ENCODE peak calls at places on chromosomes 1 and 21, in eight cellular contexts. M is cardiac muscle cell; Z is psoas muscle; P is heart left ventricle; N is breast epithelium; B is ovary; H is H7; U is CD8-positive, alpha-beta T cell. A is an unnamed sample.

GRCh38 chr1:235822685-235823084 is 44.0 kb downstream of the LYST start:
- DNase-seq in N (no peak), H (no peak), M (no peak), Z (no peak), P (no peak), U (no peak), B (no peak), A (no peak)

GRCh38 chr1:66210653-66211052 is 323.3 kb upstream of the SGIP1 start:
- DNase-seq in P (no peak), Z (no peak), H (no peak), M (no peak), U (no peak), N (no peak), B (no peak), A (no peak)

GRCh38 chr1:215631489-215631888 is 64.4 kb downstream of the KCTD3 start:
- DNase-seq in H (peak; percentile 36), U (no peak), M (no peak), P (peak; percentile 33), B (no peak), N (peak; percentile 63), Z (no peak), A (no peak)

GRCh38 chr1:196115641-196116040 is 492.6 kb downstream of the KCNT2 start:
- DNase-seq in U (no peak), B (no peak), M (peak; percentile 40), H (no peak), Z (peak; percentile 29), N (no peak), P (peak; percentile 93), A (peak; percentile 78)

GRCh38 chr1:152035406-152036315 is 1.1 kb downstream of the S100A11 start:
- DNase-seq in N (no peak), U (peak; percentile 35), Z (no peak), M (no peak), H (peak; percentile 49), P (no peak), B (no peak), A (no peak)

GRCh38 chr1:88741413-88741812 is 57.3 kb downstream of the PKN2 start:
- DNase-seq in Z (no peak), B (no peak), M (no peak), P (no peak), H (no peak), U (no peak), N (no peak), A (no peak)

GRCh38 chr1:44817307-44817706 is 9.0 kb downstream of the BTBD19 start:
- DNase-seq in U (no peak), H (no peak), Z (no peak), M (no peak), N (no peak), B (no peak), P (no peak), A (no peak)

GRCh38 chr1:48236716-48237470 is 14.4 kb downstream of the SLC5A9 start:
- DNase-seq in B (no peak), Z (no peak), M (peak; percentile 35), P (no peak), N (no peak), H (peak; percentile 67), U (no peak), A (no peak)

GRCh38 chr1:16236091-16236494 is 890 bp downstream of the CPLANE2 start:
- DNase-seq in B (no peak), Z (no peak), P (peak; percentile 41), M (no peak), N (no peak), U (peak; percentile 48), H (peak; percentile 79), A (no peak)

GRCh38 chr1:214454619-214455396 is 96.6 kb downstream of the PTPN14 start:
- DNase-seq in Z (no peak), M (no peak), N (no peak), H (no peak), P (no peak), B (no peak), U (no peak), A (no peak)

GRCh38 chr1:161989108-161989507 is 34.6 kb downstream of the OLFML2B start:
- DNase-seq in Z (no peak), P (no peak), B (no peak), H (no peak), M (no peak), N (no peak), U (no peak), A (no peak)

GRCh38 chr1:25566730-25567341 is 23.4 kb downstream of the LDLRAP1 start:
- DNase-seq in P (peak; percentile 86), H (peak; percentile 83), U (peak; percentile 75), B (no peak), M (peak; percentile 39), Z (peak; percentile 84), N (peak; percentile 75), A (no peak)

GRCh38 chr21:15616864-15617574 is 112.8 kb upstream of the USP25 start:
- DNase-seq in H (no peak), U (no peak), M (no peak), Z (no peak), B (no peak), N (no peak), P (no peak), A (no peak)

GRCh38 chr1:11099310-11100148 is at the start of gene EXOSC10:
- DNase-seq in H (peak; percentile 98), M (peak; percentile 94), Z (peak; percentile 94), U (peak; percentile 97), P (peak; percentile 96), N (peak; percentile 92), B (peak; percentile 95), A (peak; percentile 89)

GRCh38 chr1:11101347-11101746 is 1.7 kb upstream of the EXOSC10 start:
- DNase-seq in B (no peak), N (no peak), Z (no peak), M (no peak), P (no peak), U (no peak), H (no peak), A (no peak)

GRCh38 chr1:11105586-11105985 is 5.9 kb upstream of the EXOSC10 start:
- DNase-seq in Z (no peak), P (no peak), U (no peak), M (no peak), H (no peak), B (no peak), N (no peak), A (no peak)

GRCh38 chr1:11098931-11099309 is 749 bp downstream of the EXOSC10 start:
- DNase-seq in P (no peak), B (no peak), N (no peak), Z (no peak), H (no peak), U (no peak), M (no peak), A (no peak)

GRCh38 chr1:11100149-11100493 is 452 bp upstream of the EXOSC10 start:
- DNase-seq in Z (no peak), U (no peak), M (no peak), N (no peak), P (no peak), H (no peak), B (no peak), A (no peak)
- H3K4me3 ChIP-seq in Z (peak overlapping the region; percentile 99), U (peak overlapping the region; percentile 86), M (peak overlapping the region; percentile 98), N (peak overlapping the region; percentile 85), P (peak overlapping the region; percentile 87), H (peak overlapping the region; percentile 99), B (peak overlapping the region; percentile 87), A (peak overlapping the region; percentile 82)

GRCh38 chr1:201646623-201647022 is 107.7 kb downstream of the NAV1 start:
- DNase-seq in H (no peak), U (no peak), B (no peak), N (no peak), M (no peak), Z (no peak), P (no peak), A (no peak)

GRCh38 chr1:201647094-201647493 is 108.2 kb downstream of the NAV1 start:
- DNase-seq in M (peak; percentile 28), P (no peak), H (no peak), U (no peak), B (no peak), Z (no peak), N (no peak), A (no peak)

GRCh38 chr1:201648911-201649775 is 110.2 kb downstream of the NAV1 start:
- DNase-seq in Z (peak; percentile 26), P (peak; percentile 50), N (no peak), B (peak; percentile 51), U (no peak), M (peak; percentile 40), H (peak; percentile 91), A (no peak)

GRCh38 chr1:201647722-201648065 is 108.8 kb downstream of the NAV1 start:
- DNase-seq in N (no peak), H (no peak), U (no peak), M (peak; percentile 22), P (no peak), B (no peak), Z (no peak), A (no peak)

GRCh38 chr1:201648066-201648910 is 109.4 kb downstream of the NAV1 start:
- DNase-seq in B (peak; percentile 66), N (no peak), H (peak; percentile 92), P (peak; percentile 77), Z (peak; percentile 57), M (peak; percentile 82), U (no peak), A (no peak)
- H3K4me3 ChIP-seq in B (peak overlapping the region; percentile 56), N (peak overlapping the region; percentile 53), H (peak overlapping the region; percentile 72), P (peak overlapping the region; percentile 56), Z (peak overlapping the region; percentile 59), M (peak overlapping the region; percentile 66), U (no peak overlapping the region), A (peak overlapping the region; percentile 69)

DNA sequence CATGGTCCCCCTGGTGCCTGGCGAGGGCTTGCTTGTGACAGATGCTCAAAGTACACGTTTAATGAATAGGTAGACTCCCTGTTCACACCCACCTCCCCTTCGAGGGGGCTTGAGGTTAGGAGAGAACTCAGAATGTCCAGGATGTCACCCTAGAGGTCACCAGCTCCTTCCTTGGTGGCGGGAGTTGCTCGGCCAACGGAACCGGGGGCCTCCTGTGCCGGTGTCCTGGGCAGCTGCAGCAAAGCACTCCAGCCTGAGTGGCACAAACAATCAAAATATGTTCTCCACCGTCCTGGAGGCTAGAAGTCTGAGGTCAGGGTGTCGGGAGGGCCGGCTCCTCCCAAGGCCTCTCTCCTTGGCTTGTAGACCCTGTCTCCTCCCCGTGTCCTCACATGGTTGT is 71.0 kb downstream of the AJAP1 start:
- DNase-seq in M (no peak), B (no peak), H (no peak), N (no peak), Z (no peak), P (no peak), U (no peak), A (no peak)
- H3K4me3 ChIP-seq in M (no peak overlapping the region), B (no peak overlapping the region), H (no peak overlapping the region), N (no peak overlapping the region), Z (no peak overlapping the region), P (no peak overlapping the region), U (no peak overlapping the region), A (no peak overlapping the region)

GRCh38 chr1:23600283-23600682 is 41.0 kb upstream of the ID3 start:
- DNase-seq in B (no peak), U (no peak), M (no peak), Z (no peak), N (no peak), P (no peak), H (no peak), A (no peak)

GRCh38 chr1:23599125-23599524 is 39.8 kb upstream of the ID3 start:
- DNase-seq in Z (no peak), P (no peak), U (no peak), B (no peak), H (no peak), N (no peak), M (no peak), A (no peak)

GRCh38 chr1:23598424-23598823 is 39.1 kb upstream of the ID3 start:
- DNase-seq in Z (no peak), M (no peak), P (no peak), N (no peak), H (peak; percentile 86), U (no peak), B (no peak), A (no peak)

GRCh38 chr1:23596382-23597358 is 37.4 kb upstream of the ID3 start:
- DNase-seq in Z (no peak), N (no peak), P (no peak), U (no peak), M (no peak), B (no peak), H (no peak), A (no peak)

GRCh38 chr1:23597635-23598388 is 38.5 kb upstream of the ID3 start:
- DNase-seq in B (no peak), P (no peak), Z (no peak), N (no peak), M (no peak), H (no peak), U (no peak), A (no peak)
- H3K4me3 ChIP-seq in B (no peak overlapping the region), P (no peak overlapping the region), Z (no peak overlapping the region), N (no peak overlapping the region), M (no peak overlapping the region), H (no peak overlapping the region), U (no peak overlapping the region), A (no peak overlapping the region)